ENCODE peak calls at places on chromosome 20, in five cellular contexts. One of them, this sample, is unnamed.

GRCh38 chr20:36339646-36340592 is 33.8 kb downstream of the DLGAP4 start:
- DNase-seq in GM23248: no peak
- DNase-seq in OCI-LY7: no peak
- DNase-seq in PC-3: no peak
- DNase-seq in MM.1S: no peak
- DNase-seq in this sample: no peak

GRCh38 chr20:46683939-46684750 is 5.1 kb downstream of the TP53RK start:
- DNase-seq in GM23248: peak; percentile 85
- DNase-seq in MM.1S: no peak
- DNase-seq in OCI-LY7: no peak
- DNase-seq in PC-3: no peak
- DNase-seq in this sample: peak; percentile 81

GRCh38 chr20:44180814-44181213 is 6.2 kb downstream of the JPH2 start:
- DNase-seq in PC-3: no peak
- DNase-seq in OCI-LY7: no peak
- DNase-seq in MM.1S: no peak
- DNase-seq in GM23248: peak; percentile 46
- DNase-seq in this sample: peak; percentile 61

GRCh38 chr20:63125581-63125892 is 90.4 kb downstream of the YTHDF1 start:
- DNase-seq in GM23248: no peak
- DNase-seq in MM.1S: no peak
- DNase-seq in PC-3: no peak
- DNase-seq in OCI-LY7: no peak
- DNase-seq in this sample: no peak

GRCh38 chr20:45725134-45725533 is 3.0 kb downstream of the SPINT4 start:
- DNase-seq in GM23248: no peak
- DNase-seq in MM.1S: no peak
- DNase-seq in PC-3: no peak
- DNase-seq in OCI-LY7: no peak
- DNase-seq in this sample: no peak

GRCh38 chr20:4076671-4077070 is 61.3 kb upstream of the RNF24 start:
- DNase-seq in OCI-LY7: no peak
- DNase-seq in GM23248: peak; percentile 90
- DNase-seq in MM.1S: no peak
- DNase-seq in PC-3: peak; percentile 90
- DNase-seq in this sample: no peak

GRCh38 chr20:25508083-25508770 is 77.1 kb downstream of the NINL start:
- DNase-seq in PC-3: peak; percentile 78
- DNase-seq in MM.1S: no peak
- DNase-seq in OCI-LY7: no peak
- DNase-seq in GM23248: peak; percentile 82
- DNase-seq in this sample: no peak

GRCh38 chr20:63094767-63095499 is 88.2 kb upstream of the BHLHE23 start:
- DNase-seq in GM23248: no peak
- DNase-seq in PC-3: no peak
- DNase-seq in MM.1S: no peak
- DNase-seq in OCI-LY7: no peak
- DNase-seq in this sample: no peak

GRCh38 chr20:34525342-34525708 is 9.1 kb downstream of the DYNLRB1 start:
- DNase-seq in OCI-LY7: no peak
- DNase-seq in GM23248: no peak
- DNase-seq in PC-3: no peak
- DNase-seq in MM.1S: no peak
- DNase-seq in this sample: no peak

GRCh38 chr20:57738484-57738883 is 28.7 kb upstream of the PMEPA1 start:
- DNase-seq in OCI-LY7: no peak
- DNase-seq in PC-3: peak; percentile 26
- DNase-seq in GM23248: peak; percentile 17
- DNase-seq in MM.1S: no peak
- DNase-seq in this sample: no peak

GRCh38 chr20:57605878-57606277 is 14.3 kb downstream of the ZBP1 start:
- DNase-seq in GM23248: no peak
- DNase-seq in MM.1S: no peak
- DNase-seq in OCI-LY7: no peak
- DNase-seq in PC-3: no peak
- DNase-seq in this sample: no peak

DNA sequence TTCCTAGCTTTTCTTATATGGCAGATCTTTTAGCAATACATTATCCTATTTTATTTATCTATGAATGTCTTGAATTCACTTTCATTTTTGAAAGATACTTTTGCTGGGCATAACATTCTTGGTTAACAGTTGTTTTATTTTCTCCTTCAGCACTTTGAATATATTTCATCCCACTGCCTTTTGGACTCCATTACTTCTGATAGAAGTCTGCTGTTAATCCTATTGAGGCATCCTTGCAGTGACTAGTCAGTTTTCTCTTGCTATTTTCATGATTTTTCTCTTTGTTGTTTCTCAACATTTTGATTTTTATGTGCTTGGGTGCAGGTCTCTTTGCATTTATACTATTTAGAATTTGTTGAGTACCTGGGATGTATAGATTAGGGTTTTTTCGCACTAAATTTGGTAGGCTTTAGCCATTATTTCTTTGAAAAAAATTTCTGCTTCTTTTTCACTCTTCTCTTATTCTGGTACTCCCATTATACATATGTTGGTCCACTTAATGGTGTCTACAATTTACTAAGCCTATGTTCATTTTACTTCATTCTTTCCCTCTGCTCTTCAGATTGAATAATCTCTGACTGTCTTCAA is 53.2 kb downstream of the PHACTR3 start:
- DNase-seq in GM23248: peak; percentile 9
- DNase-seq in OCI-LY7: no peak
- DNase-seq in MM.1S: no peak
- DNase-seq in PC-3: no peak
- DNase-seq in this sample: no peak
- H3K9me3 ChIP-seq in GM23248: no peaks in the 10 kb centered on the region
- H3K9me3 ChIP-seq in OCI-LY7: peaks cover 8% of the 10 kb centered on the region
- H3K9me3 ChIP-seq in MM.1S: no peaks in the 10 kb centered on the region
- H3K9me3 ChIP-seq in PC-3: peaks cover 9% of the 10 kb centered on the region
- H3K9me3 ChIP-seq in this sample: peaks cover 30% of the 10 kb centered on the region

GRCh38 chr20:59006167-59006863 is 739 bp downstream of the CTSZ start:
- DNase-seq in GM23248: peak; percentile 70
- DNase-seq in OCI-LY7: peak; percentile 34
- DNase-seq in MM.1S: no peak
- DNase-seq in PC-3: peak; percentile 40
- DNase-seq in this sample: no peak
- TF ChIP-seq EZH2phosphoT487 in GM23248: no peak
- TF ChIP-seq EZH2phosphoT487 in OCI-LY7: no peak
- TF ChIP-seq EZH2phosphoT487 in MM.1S: no peak
- TF ChIP-seq EZH2phosphoT487 in PC-3: no peak
- TF ChIP-seq EZH2phosphoT487 in this sample: no peak

GRCh38 chr20:59686404-59687346 is 82.3 kb downstream of the PHACTR3 start:
- DNase-seq in OCI-LY7: no peak
- DNase-seq in MM.1S: no peak
- DNase-seq in GM23248: peak; percentile 5
- DNase-seq in PC-3: no peak
- DNase-seq in this sample: no peak
- H3K9me3 ChIP-seq in OCI-LY7: no peaks in the 10 kb centered on the region
- H3K9me3 ChIP-seq in MM.1S: no peaks in the 10 kb centered on the region
- H3K9me3 ChIP-seq in GM23248: no peaks in the 10 kb centered on the region
- H3K9me3 ChIP-seq in PC-3: no peaks in the 10 kb centered on the region
- H3K9me3 ChIP-seq in this sample: peaks cover 5% of the 10 kb centered on the region

DNA sequence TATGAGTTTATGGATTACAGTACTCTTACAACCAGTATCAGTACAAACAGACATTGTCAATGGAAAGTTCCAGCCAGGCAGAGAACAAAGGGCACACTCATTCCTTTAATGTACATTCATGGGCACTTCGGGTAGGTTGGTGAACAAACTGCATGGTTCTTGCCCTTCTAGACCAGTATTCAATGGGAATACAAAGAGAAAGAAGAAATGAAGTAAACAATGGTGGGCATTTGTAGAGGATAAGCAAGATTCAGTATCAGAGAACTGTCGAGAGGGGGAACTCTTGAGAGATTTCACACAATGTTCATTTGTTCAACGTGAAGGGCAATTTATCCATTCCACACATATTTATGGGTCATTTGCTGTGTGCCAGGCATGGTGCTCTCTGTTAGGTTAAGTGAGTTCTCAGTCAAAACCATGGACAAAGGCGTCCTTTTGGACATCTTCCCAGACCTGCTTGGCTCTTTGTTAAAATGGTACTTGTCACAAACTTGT is 714.8 kb downstream of the DHX35 start:
- DNase-seq in GM23248: peak; percentile 51
- DNase-seq in PC-3: no peak
- DNase-seq in OCI-LY7: no peak
- DNase-seq in MM.1S: peak; percentile 9
- DNase-seq in this sample: peak; percentile 18
- TF ChIP-seq EZH2phosphoT487 in GM23248: no peak
- TF ChIP-seq EZH2phosphoT487 in PC-3: no peak
- TF ChIP-seq EZH2phosphoT487 in OCI-LY7: no peak
- TF ChIP-seq EZH2phosphoT487 in MM.1S: no peak
- TF ChIP-seq EZH2phosphoT487 in this sample: no peak